ENCODE peak calls at places on chromosome 2, in seven cellular contexts. One of them, this sample, is unnamed.

GRCh38 chr2:242085941-242086621 is 216.6 kb downstream of the RTP5 start:
- DNase-seq in lower lobe of right lung: peak; percentile 72
- DNase-seq in lung: peak; percentile 62
- DNase-seq in AG09309: no peak
- DNase-seq in stimulated activated CD4-positive, alpha-beta T cell treated with anti-CD3 and anti-CD28 coated beads, Interleukin-15, amount 100 ng/mL, for 1 hour: no peak
- DNase-seq in T-helper 2 cell: no peak
- DNase-seq in RPMI7951: peak; percentile 33
- DNase-seq in this sample: no peak

GRCh38 chr2:238107525-238108422 is 7.6 kb downstream of the ESPNL start:
- DNase-seq in lung: no peak
- DNase-seq in stimulated activated CD4-positive, alpha-beta T cell treated with anti-CD3 and anti-CD28 coated beads, Interleukin-15, amount 100 ng/mL, for 1 hour: no peak
- DNase-seq in RPMI7951: peak; percentile 26
- DNase-seq in lower lobe of right lung: peak; percentile 47
- DNase-seq in AG09309: no peak
- DNase-seq in T-helper 2 cell: no peak
- DNase-seq in this sample: no peak

GRCh38 chr2:32627441-32627900 is 379 bp upstream of the TTC27 start:
- DNase-seq in stimulated activated CD4-positive, alpha-beta T cell treated with anti-CD3 and anti-CD28 coated beads, Interleukin-15, amount 100 ng/mL, for 1 hour: no peak
- DNase-seq in lower lobe of right lung: peak; percentile 48
- DNase-seq in T-helper 2 cell: no peak
- DNase-seq in RPMI7951: peak; percentile 64
- DNase-seq in lung: peak; percentile 40
- DNase-seq in AG09309: peak; percentile 11
- DNase-seq in this sample: peak; percentile 19

GRCh38 chr2:193476171-193476800 is 1281.6 kb upstream of the TMEFF2 start:
- DNase-seq in T-helper 2 cell: no peak
- DNase-seq in stimulated activated CD4-positive, alpha-beta T cell treated with anti-CD3 and anti-CD28 coated beads, Interleukin-15, amount 100 ng/mL, for 1 hour: no peak
- DNase-seq in RPMI7951: peak; percentile 6
- DNase-seq in AG09309: no peak
- DNase-seq in lower lobe of right lung: no peak
- DNase-seq in lung: no peak
- DNase-seq in this sample: no peak

GRCh38 chr2:166333809-166334208 is 41.9 kb downstream of the SCN9A start:
- DNase-seq in lung: no peak
- DNase-seq in AG09309: no peak
- DNase-seq in RPMI7951: no peak
- DNase-seq in lower lobe of right lung: no peak
- DNase-seq in T-helper 2 cell: no peak
- DNase-seq in stimulated activated CD4-positive, alpha-beta T cell treated with anti-CD3 and anti-CD28 coated beads, Interleukin-15, amount 100 ng/mL, for 1 hour: no peak
- DNase-seq in this sample: no peak

GRCh38 chr2:170813611-170814550 is 2.8 kb upstream of the GAD1 start:
- DNase-seq in T-helper 2 cell: no peak
- DNase-seq in stimulated activated CD4-positive, alpha-beta T cell treated with anti-CD3 and anti-CD28 coated beads, Interleukin-15, amount 100 ng/mL, for 1 hour: no peak
- DNase-seq in lower lobe of right lung: no peak
- DNase-seq in RPMI7951: peak; percentile 61
- DNase-seq in lung: no peak
- DNase-seq in AG09309: no peak
- DNase-seq in this sample: peak; percentile 46

GRCh38 chr2:99636432-99637034 is 146.7 kb upstream of the REV1 start:
- DNase-seq in T-helper 2 cell: no peak
- DNase-seq in lower lobe of right lung: peak; percentile 53
- DNase-seq in lung: peak; percentile 45
- DNase-seq in AG09309: no peak
- DNase-seq in RPMI7951: peak; percentile 83
- DNase-seq in stimulated activated CD4-positive, alpha-beta T cell treated with anti-CD3 and anti-CD28 coated beads, Interleukin-15, amount 100 ng/mL, for 1 hour: no peak
- DNase-seq in this sample: no peak

GRCh38 chr2:178279142-178279541 is 84.8 kb downstream of the OSBPL6 start:
- DNase-seq in lower lobe of right lung: no peak
- DNase-seq in RPMI7951: peak; percentile 97
- DNase-seq in lung: no peak
- DNase-seq in stimulated activated CD4-positive, alpha-beta T cell treated with anti-CD3 and anti-CD28 coated beads, Interleukin-15, amount 100 ng/mL, for 1 hour: no peak
- DNase-seq in AG09309: peak; percentile 80
- DNase-seq in T-helper 2 cell: no peak
- DNase-seq in this sample: no peak

GRCh38 chr2:235807347-235807746 is 313.5 kb downstream of the AGAP1 start:
- DNase-seq in lower lobe of right lung: no peak
- DNase-seq in RPMI7951: no peak
- DNase-seq in AG09309: no peak
- DNase-seq in T-helper 2 cell: no peak
- DNase-seq in lung: no peak
- DNase-seq in stimulated activated CD4-positive, alpha-beta T cell treated with anti-CD3 and anti-CD28 coated beads, Interleukin-15, amount 100 ng/mL, for 1 hour: no peak
- DNase-seq in this sample: no peak

GRCh38 chr2:229445501-229446294 is 174.6 kb upstream of the PID1 start:
- DNase-seq in lower lobe of right lung: no peak
- DNase-seq in stimulated activated CD4-positive, alpha-beta T cell treated with anti-CD3 and anti-CD28 coated beads, Interleukin-15, amount 100 ng/mL, for 1 hour: no peak
- DNase-seq in RPMI7951: peak; percentile 73
- DNase-seq in T-helper 2 cell: no peak
- DNase-seq in AG09309: peak; percentile 0
- DNase-seq in lung: no peak
- DNase-seq in this sample: peak; percentile 52

GRCh38 chr2:1647417-1648240 is 96.7 kb downstream of the PXDN start:
- DNase-seq in lower lobe of right lung: no peak
- DNase-seq in AG09309: no peak
- DNase-seq in stimulated activated CD4-positive, alpha-beta T cell treated with anti-CD3 and anti-CD28 coated beads, Interleukin-15, amount 100 ng/mL, for 1 hour: no peak
- DNase-seq in lung: no peak
- DNase-seq in RPMI7951: no peak
- DNase-seq in T-helper 2 cell: no peak
- DNase-seq in this sample: no peak

GRCh38 chr2:86336350-86337234 is 834 bp downstream of the REEP1 start:
- DNase-seq in RPMI7951: no peak
- DNase-seq in AG09309: no peak
- DNase-seq in lower lobe of right lung: no peak
- DNase-seq in stimulated activated CD4-positive, alpha-beta T cell treated with anti-CD3 and anti-CD28 coated beads, Interleukin-15, amount 100 ng/mL, for 1 hour: no peak
- DNase-seq in lung: no peak
- DNase-seq in T-helper 2 cell: no peak
- DNase-seq in this sample: no peak

GRCh38 chr2:10166489-10167295 is 44.2 kb downstream of the RRM2 start:
- DNase-seq in T-helper 2 cell: no peak
- DNase-seq in AG09309: no peak
- DNase-seq in lung: no peak
- DNase-seq in lower lobe of right lung: no peak
- DNase-seq in RPMI7951: no peak
- DNase-seq in stimulated activated CD4-positive, alpha-beta T cell treated with anti-CD3 and anti-CD28 coated beads, Interleukin-15, amount 100 ng/mL, for 1 hour: no peak
- DNase-seq in this sample: no peak

GRCh38 chr2:233422050-233422639 is 67.9 kb downstream of the DGKD start:
- DNase-seq in AG09309: no peak
- DNase-seq in lower lobe of right lung: peak; percentile 95
- DNase-seq in stimulated activated CD4-positive, alpha-beta T cell treated with anti-CD3 and anti-CD28 coated beads, Interleukin-15, amount 100 ng/mL, for 1 hour: no peak
- DNase-seq in RPMI7951: no peak
- DNase-seq in lung: peak; percentile 93
- DNase-seq in T-helper 2 cell: peak; percentile 54
- DNase-seq in this sample: peak; percentile 85

GRCh38 chr2:200338692-200339091 is 32.2 kb downstream of the SPATS2L start:
- DNase-seq in T-helper 2 cell: no peak
- DNase-seq in AG09309: no peak
- DNase-seq in lung: no peak
- DNase-seq in RPMI7951: peak; percentile 25
- DNase-seq in stimulated activated CD4-positive, alpha-beta T cell treated with anti-CD3 and anti-CD28 coated beads, Interleukin-15, amount 100 ng/mL, for 1 hour: no peak
- DNase-seq in lower lobe of right lung: no peak
- DNase-seq in this sample: no peak

This sample was measured in mucosa of gallbladder.